ENCODE peak calls at places on chromosomes 13 and 19, in four cellular contexts. Y, P, N and R are unnamed samples.

GRCh38 chr13:99636728-99637353 is 135.6 kb downstream of the TM9SF2 start:
- DNase-seq in P (no peak), Y (no peak), N (no peak), R (no peak)

GRCh38 chr19:31285744-31286143 is 63.5 kb downstream of the TSHZ3 start:
- DNase-seq in P (no peak), Y (no peak), N (no peak), R (no peak)

GRCh38 chr19:7681336-7682174 is 922 bp downstream of the TRAPPC5 start:
- DNase-seq in P (peak), N (peak), Y (peak), R (peak)

GRCh38 chr13:78020861-78021260 is 102.2 kb upstream of the EDNRB start:
- DNase-seq in Y (no peak), N (peak), P (no peak), R (no peak)

GRCh38 chr13:21071015-21071414 is 9.6 kb upstream of the LATS2 start:
- DNase-seq in P (no peak), N (no peak), Y (no peak), R (peak)

GRCh38 chr19:7862413-7862951 is 11.7 kb downstream of the PRR36 start:
- DNase-seq in N (peak), P (peak), Y (no peak), R (no peak)

GRCh38 chr19:3625996-3626472 is 556 bp downstream of the CACTIN start:
- DNase-seq in Y (no peak), N (no peak), P (no peak), R (no peak)

GRCh38 chr19:18870531-18871172 is 25.3 kb downstream of the CERS1 start:
- DNase-seq in Y (no peak), P (no peak), N (no peak), R (no peak)

GRCh38 chr13:99322297-99323103 is 15.3 kb upstream of the GPR183 start:
- DNase-seq in N (no peak), P (peak), Y (no peak), R (no peak)

GRCh38 chr19:52492991-52493470 is 34.4 kb upstream of the ZNF808 start:
- DNase-seq in P (no peak), N (no peak), Y (no peak), R (no peak)

GRCh38 chr13:19759669-19760068 is 23.1 kb downstream of the PSPC1 start:
- DNase-seq in N (no peak), Y (no peak), P (no peak), R (no peak)

GRCh38 chr19:6424190-6424938 is at the start of gene KHSRP:
- DNase-seq in N (peak), P (no peak), Y (no peak), R (no peak)

GRCh38 chr19:11014403-11014911 is 53.6 kb downstream of the SMARCA4 start:
- DNase-seq in N (no peak), P (no peak), Y (no peak), R (no peak)

GRCh38 chr13:50453238-50453637 is 390.3 kb downstream of the DLEU7 start:
- DNase-seq in P (peak), Y (no peak), N (no peak), R (no peak)

GRCh38 chr13:29991343-29991742 is 140.9 kb upstream of the UBL3 start:
- DNase-seq in P (peak), Y (no peak), N (no peak), R (no peak)

GRCh38 chr19:10102787-10103236 is 334 bp upstream of the ANGPTL6 start:
- DNase-seq in N (no peak), Y (no peak), P (no peak), R (no peak)

GRCh38 chr19:6765738-6766356 is 1.4 kb downstream of the SH2D3A start:
- DNase-seq in Y (no peak), N (no peak), P (peak), R (no peak)

GRCh38 chr13:95128045-95128643 is 173.1 kb downstream of the ABCC4 start:
- DNase-seq in N (no peak), P (peak), Y (no peak), R (no peak)

GRCh38 chr13:72656357-72656756 is 71.1 kb downstream of the MZT1 start:
- DNase-seq in Y (no peak), N (no peak), P (no peak), R (no peak)